ENCODE peak calls at places on chromosomes 5 and 9, in eight cellular contexts. C, A, I, E, M, Z, D and B are unnamed samples.
A peak's percentile ranks its signal among the peaks of the same experiment; 100 is the strongest.

GRCh38 chr5:68418680-68419079 is 203.1 kb downstream of the PIK3R1 start:
- DNase-seq in I (no peak), E (no peak), A (no peak), D (no peak), Z (no peak), M (no peak), C (no peak), B (no peak)

GRCh38 chr5:125286266-125286665 is 539.8 kb upstream of the ZNF608 start:
- DNase-seq in A (no peak), M (no peak), C (no peak), Z (no peak), E (no peak), I (no peak), D (no peak), B (no peak)

GRCh38 chr5:93721045-93721444 is 20.4 kb downstream of the POU5F2 start:
- DNase-seq in E (no peak), I (no peak), A (no peak), Z (no peak), C (no peak), D (no peak), M (no peak), B (no peak)

GRCh38 chr9:132319421-132320110 is 35.2 kb downstream of the SETX start:
- DNase-seq in Z (no peak), I (peak; percentile 78), C (no peak), D (no peak), M (no peak), A (no peak), E (no peak), B (peak; percentile 75)

GRCh38 chr5:16886366-16886736 is 49.7 kb downstream of the MYO10 start:
- DNase-seq in M (no peak), I (no peak), E (peak; percentile 47), Z (no peak), C (no peak), A (no peak), D (no peak), B (peak; percentile 97)

GRCh38 chr5:15768936-15769335 is 269.0 kb downstream of the FBXL7 start:
- DNase-seq in I (no peak), D (no peak), C (no peak), A (no peak), E (no peak), M (no peak), Z (no peak), B (no peak)

GRCh38 chr5:109146611-109147010 is 263.2 kb downstream of the PJA2 start:
- DNase-seq in C (no peak), Z (no peak), D (no peak), E (no peak), I (no peak), M (no peak), A (no peak), B (no peak)

GRCh38 chr5:28448791-28449190 is 1410.4 kb upstream of the CDH9 start:
- DNase-seq in Z (no peak), D (no peak), A (no peak), M (no peak), I (no peak), C (no peak), E (no peak), B (no peak)

GRCh38 chr5:56812110-56812509 is 3.2 kb upstream of the MAP3K1 start:
- DNase-seq in C (no peak), I (no peak), Z (peak; percentile 80), A (no peak), M (no peak), D (no peak), E (no peak), B (no peak)

GRCh38 chr9:72363908-72364678 is 915 bp downstream of the ZFAND5 start:
- DNase-seq in Z (peak; percentile 56), D (peak; percentile 79), A (peak; percentile 92), C (peak; percentile 33), I (peak; percentile 73), E (peak; percentile 80), M (peak; percentile 58), B (peak; percentile 68)

DNA sequence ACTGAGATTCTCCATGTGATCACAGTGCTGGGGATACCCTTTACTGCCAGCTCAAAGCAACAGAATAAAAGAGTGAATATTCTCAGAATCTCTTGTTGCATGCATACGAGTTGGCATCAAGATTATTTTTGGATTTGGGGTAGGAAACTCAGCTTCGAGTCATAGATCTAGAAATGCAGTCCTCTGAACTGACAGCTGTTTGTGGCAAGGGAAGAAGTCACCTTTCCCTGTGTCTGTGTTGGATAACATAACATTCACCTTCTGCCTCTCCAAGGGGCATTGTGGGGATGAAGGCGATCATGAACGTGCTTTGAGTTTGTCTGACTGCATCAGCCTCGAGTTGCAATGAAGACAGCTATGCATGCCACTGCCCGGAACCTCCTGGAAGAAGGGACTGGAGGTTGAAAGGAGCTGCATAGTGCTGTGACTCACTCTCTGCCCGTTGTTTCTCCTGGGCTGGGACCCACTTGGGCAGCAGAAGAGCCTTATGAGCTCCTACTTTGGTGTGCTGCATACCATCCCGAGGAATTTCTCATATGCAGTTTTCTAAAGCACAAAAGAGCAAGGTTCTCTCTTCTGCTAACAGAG is 231.7 kb downstream of the ARHGAP26 start:
- DNase-seq in Z (no peak), M (no peak), I (peak; percentile 54), D (no peak), A (no peak), E (peak; percentile 68), C (no peak), B (peak; percentile 70)
- H3K27ac ChIP-seq in Z (no peak overlapping the region), M (no peak overlapping the region), I (peak overlapping the region; percentile 34), D (peak overlapping the region; percentile 77), A (peak overlapping the region; percentile 65), E (peak overlapping the region; percentile 44), C (no peak overlapping the region), B (no peak overlapping the region)

GRCh38 chr5:159095218-159095617 is 4.5 kb downstream of the EBF1 start:
- DNase-seq in Z (no peak), I (no peak), C (no peak), A (no peak), E (peak; percentile 47), D (no peak), M (no peak), B (no peak)
- H3K27ac ChIP-seq in Z (peak overlapping the region; percentile 12), I (no peak overlapping the region), C (no peak overlapping the region), A (peak overlapping the region; percentile 77), E (peak overlapping the region; percentile 58), D (no peak overlapping the region), M (no peak overlapping the region), B (no peak overlapping the region)

GRCh38 chr5:91500758-91501157 is 117.6 kb upstream of the ARRDC3 start:
- DNase-seq in Z (no peak), I (no peak), A (no peak), E (no peak), D (no peak), M (no peak), C (no peak), B (no peak)

GRCh38 chr5:91494447-91495001 is 111.4 kb upstream of the ARRDC3 start:
- DNase-seq in Z (no peak), D (no peak), A (no peak), C (no peak), M (no peak), E (no peak), I (no peak), B (no peak)

GRCh38 chr5:91491229-91491628 is 108.1 kb upstream of the ARRDC3 start:
- DNase-seq in C (no peak), Z (no peak), A (no peak), E (no peak), I (no peak), D (no peak), M (no peak), B (no peak)

GRCh38 chr5:91499943-91500531 is 116.9 kb upstream of the ARRDC3 start:
- DNase-seq in C (no peak), Z (peak; percentile 56), M (no peak), A (no peak), E (no peak), D (peak; percentile 36), I (peak; percentile 54), B (peak; percentile 65)

GRCh38 chr5:91495699-91496098 is 112.6 kb upstream of the ARRDC3 start:
- DNase-seq in A (no peak), D (no peak), M (no peak), E (no peak), Z (no peak), I (no peak), C (no peak), B (no peak)
- H3K27ac ChIP-seq in A (no peak overlapping the region), D (no peak overlapping the region), M (no peak overlapping the region), E (no peak overlapping the region), Z (no peak overlapping the region), I (no peak overlapping the region), C (no peak overlapping the region), B (no peak overlapping the region)

DNA sequence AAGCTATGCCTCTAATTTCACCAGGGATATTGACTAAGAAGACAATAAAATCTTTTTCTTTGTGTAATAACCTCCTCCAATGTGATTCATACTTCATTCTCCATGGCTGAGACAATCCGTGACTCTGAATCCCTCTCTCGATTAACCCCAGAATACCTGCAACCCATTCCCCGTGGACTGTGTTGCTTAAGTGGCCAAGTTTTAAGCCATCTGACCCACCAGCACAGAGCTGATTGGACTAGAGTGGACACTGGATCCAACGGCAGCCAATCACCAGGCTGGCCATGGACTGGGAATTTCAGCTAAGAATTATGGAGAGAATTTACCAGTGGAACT is 5.4 kb upstream of the CCIN start:
- DNase-seq in E (no peak), D (no peak), Z (no peak), I (no peak), A (no peak), M (no peak), C (no peak), B (peak; percentile 27)
- H3K27ac ChIP-seq in E (peak overlapping the region; percentile 69), D (no peak overlapping the region), Z (no peak overlapping the region), I (peak overlapping the region; percentile 66), A (peak overlapping the region; percentile 88), M (peak overlapping the region; percentile 80), C (no peak overlapping the region), B (peak overlapping the region; percentile 87)

DNA sequence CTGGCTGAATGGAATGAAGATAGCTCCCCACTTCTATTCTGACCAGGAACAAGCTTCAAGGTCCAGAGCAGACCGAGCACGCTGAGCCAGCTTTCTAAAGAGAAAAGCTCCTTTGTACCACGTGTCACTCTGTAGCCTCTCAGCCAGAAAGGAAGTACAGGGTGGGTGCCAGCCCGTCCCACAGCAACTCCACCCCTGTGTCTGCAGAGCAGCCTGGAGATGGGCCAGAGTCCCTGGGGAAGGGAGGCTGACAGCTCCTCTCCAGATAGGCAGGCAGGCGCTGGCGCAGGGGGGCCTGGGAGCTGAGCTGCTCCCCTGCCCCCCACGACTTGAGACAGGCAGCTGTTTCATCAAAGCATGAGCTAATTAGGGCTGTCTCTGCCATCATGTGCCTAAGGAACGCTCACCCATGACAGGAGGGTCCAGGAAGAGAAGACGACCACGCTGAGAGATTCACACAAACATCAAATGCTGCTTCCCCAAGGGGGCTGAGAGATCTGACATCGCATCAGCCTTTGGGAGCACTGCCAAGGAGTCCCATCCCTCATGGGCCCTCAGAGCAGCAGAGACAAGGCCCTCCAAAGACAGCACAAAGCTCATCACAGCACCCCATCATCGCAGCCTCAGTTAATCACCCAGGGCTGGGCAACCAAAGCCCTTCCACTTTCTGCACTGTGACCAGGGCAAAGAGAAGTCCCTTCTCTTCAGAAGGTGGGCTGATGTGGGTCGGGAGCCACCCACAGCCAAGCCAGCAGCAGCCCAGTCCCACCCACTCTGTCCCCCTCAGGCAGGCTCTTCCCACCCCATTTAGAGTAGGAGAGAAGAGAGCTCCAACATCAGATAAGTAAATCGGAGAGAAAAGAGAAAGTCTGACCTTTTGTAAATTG is 78.5 kb upstream of the LRRTM2 start:
- DNase-seq in M (peak; percentile 69), Z (peak; percentile 33), I (peak; percentile 66), A (no peak), E (peak; percentile 91), D (peak; percentile 21), C (peak; percentile 87), B (peak; percentile 78)
- H3K27ac ChIP-seq in M (peak overlapping the region; percentile 88), Z (no peak overlapping the region), I (no peak overlapping the region), A (peak overlapping the region; percentile 78), E (peak overlapping the region; percentile 72), D (no peak overlapping the region), C (peak overlapping the region; percentile 81), B (peak overlapping the region; percentile 46)